ENCODE peak calls at places on chromosome 19, in nine cellular contexts. A is CD8-positive, alpha-beta memory T cell; S is left lung; B is stimulated activated naive CD8-positive, alpha-beta T cell treated with anti-CD3 and anti-CD28 coated beads, Interleukin-15, Interleukin-2, amounts not matched to agents 100 U/mL and 50 U/mL, for 24 hours; J is GM23338; O is KG1; X is Peyer's patch; C is heart right ventricle; Y is stimulated activated CD8-positive, alpha-beta memory T cell treated with anti-CD3 and anti-CD28 coated beads, Interleukin-7, amount 100 ng/mL, for 1 hour. E is an unnamed sample.

GRCh38 chr19:16259385-16260159 is 61.9 kb downstream of the AP1M1 start:
- DNase-seq in A (no peak), S (no peak), B (peak), J (no peak), O (no peak), X (peak), C (no peak), Y (no peak), E (no peak)

GRCh38 chr19:1923319-1923718 is 17.7 kb upstream of the CSNK1G2 start:
- DNase-seq in A (no peak), S (no peak), B (no peak), J (no peak), O (no peak), X (peak), C (no peak), Y (no peak), E (no peak)

GRCh38 chr19:5683177-5683886 is 2.5 kb downstream of the HSD11B1L start:
- DNase-seq in A (no peak), S (no peak), B (no peak), J (no peak), O (no peak), X (no peak), C (no peak), Y (no peak), E (no peak)

GRCh38 chr19:12733369-12733896 is 1.1 kb downstream of the TRIR start:
- DNase-seq in A (peak), S (no peak), B (peak), J (peak), O (peak), X (peak), C (no peak), Y (no peak), E (no peak)

GRCh38 chr19:16168465-16169081 is 4.8 kb downstream of the CIB3 start:
- DNase-seq in A (no peak), S (no peak), B (no peak), J (peak), O (peak), X (no peak), C (no peak), Y (no peak), E (no peak)

GRCh38 chr19:49857061-49857833 is 6.3 kb downstream of the PTOV1 start:
- DNase-seq in A (no peak), S (no peak), B (no peak), J (no peak), O (no peak), X (no peak), C (no peak), Y (no peak), E (no peak)

GRCh38 chr19:55443824-55444719 is 972 bp upstream of the SHISA7 start:
- DNase-seq in A (no peak), S (no peak), B (no peak), J (peak), O (no peak), X (no peak), C (no peak), Y (no peak), E (no peak)

GRCh38 chr19:719081-719512 is 10.4 kb downstream of the PALM start:
- DNase-seq in A (no peak), S (no peak), B (no peak), J (peak), O (no peak), X (no peak), C (peak), Y (no peak), E (no peak)

GRCh38 chr19:15280915-15281683 is 48.9 kb upstream of the EPHX3 start:
- DNase-seq in A (no peak), S (peak), B (no peak), J (no peak), O (no peak), X (peak), C (peak), Y (no peak), E (no peak)

GRCh38 chr19:39327990-39328705 is 7.5 kb upstream of the LRFN1 start:
- DNase-seq in A (peak), S (peak), B (peak), J (peak), O (no peak), X (peak), C (peak), Y (peak), E (peak)

GRCh38 chr19:43526884-43527859 is at the start of gene ETHE1:
- DNase-seq in A (peak), S (peak), B (peak), J (peak), O (peak), X (peak), C (peak), Y (peak), E (no peak)

GRCh38 chr19:12364391-12365093 is 941 bp downstream of the ZNF442 start:
- DNase-seq in A (no peak), S (peak), B (peak), J (peak), O (no peak), X (no peak), C (peak), Y (no peak), E (no peak)

GRCh38 chr19:42286349-42287016 is 15.4 kb upstream of the PRR19 start:
- DNase-seq in A (no peak), S (no peak), B (no peak), J (no peak), O (no peak), X (no peak), C (peak), Y (no peak), E (no peak)

GRCh38 chr19:10295305-10295846 is 5.6 kb downstream of the ICAM5 start:
- DNase-seq in A (peak), S (peak), B (peak), J (peak), O (no peak), X (peak), C (peak), Y (peak), E (peak)

GRCh38 chr19:7582446-7582845 is 13.2 kb upstream of the CAMSAP3 start:
- DNase-seq in A (no peak), S (no peak), B (no peak), J (no peak), O (no peak), X (no peak), C (no peak), Y (no peak), E (no peak)

GRCh38 chr19:40798997-40799557 is at the start of gene EGLN2:
- DNase-seq in A (no peak), S (no peak), B (no peak), J (peak), O (no peak), X (no peak), C (no peak), Y (no peak), E (no peak)

GRCh38 chr19:41154060-41154459 is 39.0 kb upstream of the CYP2S1 start:
- DNase-seq in A (no peak), S (no peak), B (no peak), J (no peak), O (no peak), X (no peak), C (no peak), Y (no peak), E (no peak)

GRCh38 chr19:29687244-29687896 is 22.1 kb downstream of the PLEKHF1 start:
- DNase-seq in A (no peak), S (peak), B (peak), J (no peak), O (no peak), X (no peak), C (no peak), Y (no peak), E (no peak)

GRCh38 chr19:13492128-13492527 is 14.2 kb downstream of the CACNA1A start:
- DNase-seq in A (no peak), S (no peak), B (no peak), J (peak), O (no peak), X (no peak), C (no peak), Y (no peak), E (no peak)

GRCh38 chr19:54158812-54159351 is 639 bp downstream of the LENG1 start:
- DNase-seq in A (no peak), S (no peak), B (peak), J (no peak), O (peak), X (no peak), C (no peak), Y (no peak), E (no peak)